ENCODE peak calls at places on chromosomes 5 and 9, in seven cellular contexts. V, P, J, N, M, L and X are unnamed samples.

GRCh38 chr5:134567651-134568338 is 42.3 kb downstream of the JADE2 start:
- DNase-seq in V (no peak), P (no peak), J (peak; percentile 86), N (no peak), M (peak; percentile 82), L (no peak), X (peak; percentile 57)

GRCh38 chr5:173001229-173001841 is 17.8 kb downstream of the ATP6V0E1 start:
- DNase-seq in V (no peak), P (no peak), J (no peak), N (no peak), M (no peak), L (no peak), X (no peak)

GRCh38 chr5:53820802-53821171 is 260.3 kb downstream of the NDUFS4 start:
- DNase-seq in V (no peak), P (no peak), J (no peak), N (no peak), M (peak; percentile 11), L (no peak), X (no peak)

GRCh38 chr5:57032151-57032551 is 80.2 kb upstream of the MIER3 start:
- DNase-seq in V (no peak), P (peak; percentile 55), J (no peak), N (no peak), M (no peak), L (no peak), X (no peak)

GRCh38 chr5:140043508-140043872 is 391 bp upstream of the NRG2 start:
- DNase-seq in V (peak; percentile 71), P (peak; percentile 16), J (no peak), N (peak; percentile 87), M (no peak), L (peak; percentile 62), X (no peak)

GRCh38 chr9:84839538-84839937 is 170.0 kb downstream of the NTRK2 start:
- DNase-seq in V (no peak), P (no peak), J (no peak), N (peak; percentile 57), M (no peak), L (no peak), X (peak; percentile 80)

GRCh38 chr9:109001275-109001676 is 12.0 kb downstream of the CTNNAL1 start:
- DNase-seq in V (no peak), P (peak; percentile 89), J (no peak), N (no peak), M (peak; percentile 93), L (no peak), X (peak; percentile 79)

GRCh38 chr5:7763621-7764072 is 87.3 kb downstream of the CFAP90 start:
- DNase-seq in V (no peak), P (no peak), J (no peak), N (no peak), M (no peak), L (no peak), X (no peak)

GRCh38 chr5:42851441-42851840 is 39.7 kb upstream of the SELENOP start:
- DNase-seq in V (no peak), P (peak; percentile 66), J (no peak), N (no peak), M (no peak), L (no peak), X (no peak)

GRCh38 chr9:95103385-95104087 is 214.0 kb downstream of the FANCC start:
- DNase-seq in V (peak; percentile 53), P (no peak), J (peak; percentile 76), N (peak; percentile 77), M (no peak), L (peak; percentile 66), X (peak; percentile 13)

GRCh38 chr5:56737002-56737621 is 78.2 kb upstream of the MAP3K1 start:
- DNase-seq in V (no peak), P (peak; percentile 15), J (no peak), N (no peak), M (peak; percentile 75), L (no peak), X (peak; percentile 33)

GRCh38 chr9:137046094-137046787 is at the start of gene NPDC1:
- DNase-seq in V (peak; percentile 88), P (peak; percentile 78), J (peak; percentile 87), N (peak; percentile 98), M (peak; percentile 61), L (peak; percentile 89), X (peak; percentile 57)

GRCh38 chr5:3281346-3281745 is 314.3 kb upstream of the IRX1 start:
- DNase-seq in V (no peak), P (no peak), J (no peak), N (no peak), M (no peak), L (no peak), X (no peak)

GRCh38 chr5:3276891-3277290 is 318.7 kb upstream of the IRX1 start:
- DNase-seq in V (no peak), P (no peak), J (no peak), N (no peak), M (no peak), L (no peak), X (no peak)

GRCh38 chr5:3278643-3279042 is 317.0 kb upstream of the IRX1 start:
- DNase-seq in V (no peak), P (no peak), J (no peak), N (no peak), M (no peak), L (no peak), X (no peak)

GRCh38 chr5:3282841-3283240 is 312.8 kb upstream of the IRX1 start:
- DNase-seq in V (no peak), P (no peak), J (no peak), N (no peak), M (no peak), L (no peak), X (no peak)

GRCh38 chr5:3277590-3278196 is 317.9 kb upstream of the IRX1 start:
- DNase-seq in V (no peak), P (no peak), J (no peak), N (peak; percentile 65), M (no peak), L (no peak), X (no peak)
- H3K4me3 ChIP-seq in V (no peak overlapping the region), P (no peak overlapping the region), J (no peak overlapping the region), N (no peak overlapping the region), M (no peak overlapping the region), L (no peak overlapping the region), X (no peak overlapping the region)

GRCh38 chr9:34124103-34124502 is 2.4 kb downstream of the DCAF12 start:
- DNase-seq in V (no peak), P (no peak), J (peak; percentile 24), N (no peak), M (no peak), L (no peak), X (no peak)
- H3K4me3 ChIP-seq in V (no peak overlapping the region), P (peak overlapping the region; percentile 78), J (no peak overlapping the region), N (peak overlapping the region; percentile 95), M (no peak overlapping the region), L (no peak overlapping the region), X (no peak overlapping the region)

GRCh38 chr5:164498393-164498792 is 993.0 kb downstream of the MAT2B start:
- DNase-seq in V (no peak), P (no peak), J (no peak), N (no peak), M (no peak), L (no peak), X (no peak)

GRCh38 chr5:164500856-164501255 is 995.4 kb downstream of the MAT2B start:
- DNase-seq in V (no peak), P (no peak), J (no peak), N (no peak), M (no peak), L (no peak), X (no peak)

GRCh38 chr5:164505791-164506190 is 1000.4 kb downstream of the MAT2B start:
- DNase-seq in V (no peak), P (no peak), J (no peak), N (no peak), M (no peak), L (no peak), X (no peak)

GRCh38 chr5:164501344-164501743 is 995.9 kb downstream of the MAT2B start:
- DNase-seq in V (no peak), P (no peak), J (no peak), N (no peak), M (no peak), L (no peak), X (no peak)

DNA sequence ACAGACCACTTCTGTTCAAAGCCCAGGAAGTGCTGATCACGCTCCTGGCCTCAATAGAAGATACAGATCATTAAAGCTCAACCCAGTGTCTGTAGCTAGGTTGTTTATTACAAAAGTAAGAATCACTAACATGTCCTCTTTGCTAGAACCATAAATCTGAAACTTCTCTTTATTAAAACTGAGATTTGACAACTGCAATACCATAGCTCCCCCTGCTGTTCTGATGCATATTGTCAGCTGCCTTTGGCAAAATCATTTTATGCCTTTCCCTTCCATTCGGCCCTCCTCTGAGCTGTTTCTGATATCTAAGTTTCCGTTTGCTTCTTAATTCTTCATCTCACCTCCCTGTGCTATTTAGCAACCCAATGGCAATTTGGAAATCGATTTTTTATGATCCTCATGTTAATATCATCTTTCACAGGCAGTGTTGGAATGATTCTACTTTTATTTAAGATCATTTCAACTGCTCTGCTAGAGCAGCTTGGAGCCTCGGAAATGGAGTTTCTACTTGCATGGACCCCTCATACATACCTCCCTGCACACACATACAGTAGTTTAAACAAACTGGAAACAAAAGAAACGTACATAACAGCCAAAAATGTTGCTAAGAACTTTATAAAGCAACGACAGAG is 998.8 kb downstream of the MAT2B start:
- DNase-seq in V (peak; percentile 30), P (peak; percentile 68), J (no peak), N (peak; percentile 79), M (peak; percentile 69), L (no peak), X (peak; percentile 38)
- H3K4me3 ChIP-seq in V (no peak overlapping the region), P (peak overlapping the region; percentile 38), J (peak overlapping the region; percentile 14), N (no peak overlapping the region), M (no peak overlapping the region), L (no peak overlapping the region), X (no peak overlapping the region)

DNA sequence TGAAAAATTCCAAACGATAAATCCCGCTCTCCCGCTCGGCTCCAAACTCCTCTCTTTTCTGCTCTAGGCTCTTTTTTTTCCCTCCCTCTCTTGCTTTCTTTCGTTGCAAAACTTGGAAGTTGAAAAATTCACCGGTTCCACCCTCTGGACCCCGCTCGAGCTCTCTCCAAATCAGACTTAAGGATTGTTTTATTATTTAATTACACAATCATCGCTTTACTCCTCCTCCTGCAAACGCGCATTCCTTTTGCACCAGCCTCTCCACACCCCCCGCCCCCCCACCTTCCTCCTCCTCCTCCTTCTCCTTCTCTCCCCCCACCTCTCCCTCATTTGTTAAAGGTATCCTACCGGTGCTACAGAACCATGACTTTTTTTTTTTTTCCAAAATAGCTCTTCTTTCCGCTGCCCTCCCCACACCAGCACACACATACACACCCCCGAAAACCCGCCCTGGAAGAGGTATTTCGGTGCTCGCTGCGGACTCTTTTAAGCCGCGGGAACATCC is 535 bp upstream of the NFIB start:
- DNase-seq in V (peak; percentile 33), P (peak; percentile 82), J (peak; percentile 95), N (peak; percentile 78), M (peak; percentile 66), L (peak; percentile 87), X (peak; percentile 32)
- H3K4me3 ChIP-seq in V (peak overlapping the region; percentile 75), P (peak overlapping the region; percentile 75), J (peak overlapping the region; percentile 62), N (peak overlapping the region; percentile 83), M (peak overlapping the region; percentile 46), L (peak overlapping the region; percentile 73), X (peak overlapping the region; percentile 41)